ENCODE peak calls at places on chromosomes 16 and 17, in four cellular contexts. L is GM23248, D is neural progenitor cell, W is MM.1S. X is an unnamed sample.

GRCh38 chr17:39027037-39027436 is 59.8 kb upstream of the FBXO47 start:
- DNase-seq in L (peak; percentile 65), D (peak; percentile 66), W (no peak), X (no peak)

GRCh38 chr17:6027342-6028024 is 42.7 kb upstream of the WSCD1 start:
- DNase-seq in D (no peak), W (no peak), L (no peak), X (no peak)

GRCh38 chr17:19386276-19386863 is 620 bp downstream of the MFAP4 start:
- DNase-seq in W (no peak), L (peak; percentile 98), D (peak; percentile 24), X (no peak)

GRCh38 chr17:14331200-14331981 is 30.5 kb downstream of the HS3ST3B1 start:
- DNase-seq in W (no peak), L (no peak), D (peak; percentile 85), X (no peak)

GRCh38 chr16:89410794-89411309 is 79.5 kb downstream of the ANKRD11 start:
- DNase-seq in D (no peak), W (no peak), L (peak; percentile 84), X (no peak)

GRCh38 chr16:19005561-19006445 is 22.1 kb downstream of the TMC7 start:
- DNase-seq in D (peak; percentile 57), W (no peak), L (peak; percentile 54), X (no peak)

GRCh38 chr16:50838165-50838564 is 96.3 kb downstream of the CYLD start:
- DNase-seq in W (no peak), D (no peak), L (no peak), X (no peak)

GRCh38 chr17:44134752-44135568 is 6.8 kb upstream of the HROB start:
- DNase-seq in L (no peak), D (no peak), W (no peak), X (no peak)

GRCh38 chr16:58196898-58197313 is 1.0 kb downstream of the CSNK2A2 start:
- DNase-seq in L (peak; percentile 62), W (no peak), D (peak; percentile 19), X (peak; percentile 21)

GRCh38 chr17:13541032-13541480 is 60.7 kb downstream of the HS3ST3A1 start:
- DNase-seq in W (no peak), D (no peak), L (peak; percentile 93), X (no peak)

GRCh38 chr16:73016488-73016830 is 31.5 kb downstream of the ZFHX3 start:
- DNase-seq in D (no peak), W (no peak), L (no peak), X (no peak)

GRCh38 chr17:49931416-49931815 is 37.6 kb upstream of the DLX4 start:
- DNase-seq in L (no peak), D (no peak), W (no peak), X (no peak)

GRCh38 chr17:27408891-27409290 is 47.4 kb upstream of the KSR1 start:
- DNase-seq in L (peak; percentile 69), D (no peak), W (no peak), X (no peak)

GRCh38 chr16:31128711-31129567 is 6.6 kb downstream of the PRSS8 start:
- DNase-seq in D (no peak), W (no peak), L (no peak), X (no peak)

GRCh38 chr17:69492410-69493071 is 78.0 kb downstream of the MAP2K6 start:
- DNase-seq in W (no peak), L (peak; percentile 95), D (peak; percentile 45), X (no peak)

GRCh38 chr17:64109400-64109799 is 20.5 kb downstream of the ERN1 start:
- DNase-seq in L (no peak), D (peak; percentile 63), W (no peak), X (no peak)

GRCh38 chr16:84487358-84487757 is 17.1 kb downstream of the MEAK7 start:
- DNase-seq in D (no peak), W (no peak), L (no peak), X (no peak)

GRCh38 chr16:78836802-78837489 is 737.5 kb downstream of the WWOX start:
- DNase-seq in D (no peak), W (peak; percentile 19), L (no peak), X (no peak)

GRCh38 chr17:4858068-4858879 is 25.1 kb downstream of the MINK1 start:
- DNase-seq in L (peak; percentile 4), D (peak; percentile 87), W (no peak), X (no peak)

GRCh38 chr16:48535831-48536599 is 74.0 kb downstream of the N4BP1 start:
- DNase-seq in W (peak; percentile 80), D (peak; percentile 55), L (peak; percentile 70), X (no peak)

GRCh38 chr16:79867425-79867997 is 267.0 kb upstream of the MAF start:
- DNase-seq in W (no peak), L (no peak), D (no peak), X (no peak)

GRCh38 chr16:7209598-7209997 is 123.0 kb upstream of the RBFOX1 start:
- DNase-seq in D (no peak), L (no peak), W (no peak), X (no peak)

GRCh38 chr16:20002936-20003335 is 70.8 kb downstream of the GPR139 start:
- DNase-seq in D (no peak), L (no peak), W (no peak), X (no peak)

GRCh38 chr17:39002991-39003715 is 36.0 kb upstream of the FBXO47 start:
- DNase-seq in L (peak; percentile 95), W (no peak), D (no peak), X (no peak)

GRCh38 chr16:50309156-50309526 is 42.8 kb downstream of the ADCY7 start:
- DNase-seq in L (no peak), W (no peak), D (no peak), X (no peak)

GRCh38 chr17:27520571-27521185 is 64.4 kb downstream of the KSR1 start:
- DNase-seq in W (no peak), L (no peak), D (peak; percentile 59), X (no peak)

GRCh38 chr17:59371426-59372099 is 40.1 kb downstream of the YPEL2 start:
- DNase-seq in D (no peak), W (no peak), L (peak; percentile 72), X (no peak)

GRCh38 chr16:55367301-55367745 is 43.3 kb downstream of the IRX6 start:
- DNase-seq in L (peak; percentile 36), D (no peak), W (no peak), X (no peak)

GRCh38 chr16:85328665-85329058 is 216.4 kb upstream of the CIBAR2 start:
- DNase-seq in W (no peak), D (peak; percentile 95), L (no peak), X (no peak)

GRCh38 chr16:84471966-84472365 is 32.5 kb downstream of the MEAK7 start:
- DNase-seq in D (no peak), L (no peak), W (no peak), X (no peak)

GRCh38 chr16:4618645-4619418 is 4.1 kb upstream of the UBALD1 start:
- DNase-seq in W (no peak), D (no peak), L (no peak), X (no peak)

GRCh38 chr17:57091186-57091618 is 6.2 kb downstream of the AKAP1 start:
- DNase-seq in W (no peak), D (no peak), L (no peak), X (no peak)

GRCh38 chr17:77449908-77450741 is 309.4 kb downstream of the SEC14L1 start:
- DNase-seq in L (peak; percentile 78), W (no peak), D (peak; percentile 89), X (peak; percentile 58)

GRCh38 chr17:27756467-27757371 is 43.6 kb downstream of the NOS2 start:
- DNase-seq in D (peak; percentile 64), W (peak; percentile 36), L (peak; percentile 42), X (peak; percentile 51)

GRCh38 chr16:19513377-19514053 is 8.4 kb downstream of the GDE1 start:
- DNase-seq in D (no peak), W (no peak), L (no peak), X (no peak)

DNA sequence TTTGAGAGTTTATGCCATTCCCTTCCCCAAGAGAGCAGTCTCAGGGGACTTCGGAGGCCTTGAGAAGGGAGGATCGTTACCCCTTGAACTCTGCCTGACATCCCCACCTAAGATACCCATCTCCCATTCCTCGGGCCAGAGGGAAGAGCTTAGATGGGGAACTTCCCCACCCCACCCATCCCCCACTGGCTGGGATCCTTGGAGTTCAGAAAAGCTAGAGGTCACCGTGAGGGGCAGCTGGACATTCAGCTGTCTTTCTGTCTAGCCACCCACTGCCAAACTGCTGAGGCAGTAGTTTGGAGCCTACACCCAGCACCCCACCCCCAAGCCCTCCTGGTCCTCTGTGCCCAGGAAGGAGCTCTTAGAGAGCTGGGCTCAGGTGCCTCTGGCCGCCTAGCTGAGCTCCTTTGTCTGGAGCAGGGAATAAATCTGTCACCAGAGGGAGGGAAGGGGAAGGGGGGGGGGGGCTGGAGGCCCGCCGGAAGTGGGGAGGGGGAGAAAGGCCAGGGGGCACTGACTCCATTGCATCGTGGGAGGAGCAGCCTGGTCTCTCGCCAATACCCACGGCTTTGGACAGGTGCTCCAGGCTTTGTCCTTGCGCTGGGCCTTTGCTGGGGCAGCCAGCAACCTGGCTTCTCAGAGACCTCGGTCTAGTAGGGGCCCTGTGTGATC is 1.0 kb downstream of the HSD11B2 start:
- DNase-seq in D (peak; percentile 44), L (no peak), W (no peak), X (no peak)
- H3K27ac ChIP-seq in D (no peak overlapping the region), L (no peak overlapping the region), W (no peak overlapping the region), X (no peak overlapping the region)

GRCh38 chr16:17437142-17437720 is 33.5 kb downstream of the XYLT1 start:
- DNase-seq in L (no peak), W (no peak), D (no peak), X (no peak)
- TF ChIP-seq EZH2phosphoT487 in L (no peak), W (no peak), D (no peak), X (no peak)

DNA sequence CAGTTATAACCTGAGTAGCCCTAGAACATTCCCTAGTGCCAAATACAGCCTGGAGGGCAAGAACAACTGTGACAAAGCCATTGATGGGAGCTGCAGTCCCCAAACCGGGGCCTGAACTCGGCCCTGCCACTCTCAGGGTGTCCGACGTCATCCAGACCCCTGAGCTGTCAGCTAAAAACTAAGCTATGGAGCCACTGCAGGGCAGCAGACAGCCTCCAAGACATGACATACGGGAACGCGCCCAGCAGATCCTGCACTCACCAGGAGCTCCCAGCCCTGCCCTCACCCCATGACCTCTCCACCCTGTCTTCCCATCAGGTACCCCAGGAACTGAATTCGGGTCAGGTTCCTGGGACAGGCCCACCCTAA is 28.4 kb downstream of the KDM8 start:
- DNase-seq in W (no peak), D (no peak), L (no peak), X (no peak)
- H3K27ac ChIP-seq in W (peak overlapping the region; percentile 89), D (no peak overlapping the region), L (no peak overlapping the region), X (peak overlapping the region; percentile 55)

GRCh38 chr16:11862489-11862888 is 11.1 kb upstream of the RSL1D1 start:
- DNase-seq in W (no peak), L (no peak), D (no peak), X (no peak)
- TF ChIP-seq EZH2phosphoT487 in W (no peak), L (no peak), D (no peak), X (no peak)

GRCh38 chr17:41917192-41917591 is 1.6 kb downstream of the ACLY start:
- DNase-seq in D (peak; percentile 29), W (no peak), L (peak; percentile 92), X (no peak)
- H3K27ac ChIP-seq in D (no peak overlapping the region), W (no peak overlapping the region), L (peak overlapping the region; percentile 90), X (no peak overlapping the region)

X was measured in OCI-LY7.